ENCODE peak calls at places on chromosomes 3 and 15, in four cellular contexts. C, T, Q and M are unnamed samples.

GRCh38 chr3:183291511-183292031 is 38.5 kb downstream of the B3GNT5 start:
- DNase-seq in T (peak), Q (no peak), C (no peak), M (no peak)

GRCh38 chr3:194632983-194633348 is 253 bp downstream of the TMEM44 start:
- DNase-seq in C (no peak), Q (no peak), T (no peak), M (no peak)

GRCh38 chr3:116663161-116663885 is 46.3 kb upstream of the TUSC7 start:
- DNase-seq in Q (no peak), C (no peak), T (no peak), M (peak)

GRCh38 chr3:69485489-69485888 is 99.6 kb upstream of the FRMD4B start:
- DNase-seq in Q (no peak), C (no peak), T (no peak), M (no peak)

GRCh38 chr3:41933154-41933676 is 28.7 kb downstream of the ULK4 start:
- DNase-seq in C (no peak), Q (no peak), T (no peak), M (no peak)

GRCh38 chr3:173932624-173933023 is 535.1 kb downstream of the NLGN1 start:
- DNase-seq in C (no peak), Q (no peak), T (no peak), M (no peak)

GRCh38 chr3:190621971-190622370 is 108.1 kb downstream of the IL1RAP start:
- DNase-seq in T (no peak), Q (no peak), C (no peak), M (no peak)

GRCh38 chr3:33074217-33075067 is 22.5 kb downstream of the GLB1 start:
- DNase-seq in Q (peak), C (no peak), T (peak), M (peak)

GRCh38 chr3:79019137-79019923 is 748.5 kb downstream of the ROBO1 start:
- DNase-seq in Q (no peak), C (no peak), T (peak), M (peak)

GRCh38 chr15:71660501-71660900 is 149.9 kb upstream of the NR2E3 start:
- DNase-seq in C (no peak), Q (no peak), T (no peak), M (no peak)

GRCh38 chr15:76147906-76148553 is 88.2 kb downstream of the TMEM266 start:
- DNase-seq in C (no peak), T (no peak), Q (peak), M (peak)

GRCh38 chr3:25783661-25784512 is 644 bp upstream of the NGLY1 start:
- DNase-seq in T (peak), Q (no peak), C (no peak), M (no peak)

GRCh38 chr3:15305366-15305844 is 27.0 kb downstream of the SH3BP5 start:
- DNase-seq in T (no peak), Q (peak), C (no peak), M (peak)

GRCh38 chr15:57436961-57437360 is 60.7 kb downstream of the CGNL1 start:
- DNase-seq in Q (no peak), C (no peak), T (no peak), M (no peak)

GRCh38 chr15:33149919-33150318 is 44.6 kb downstream of the FMN1 start:
- DNase-seq in T (no peak), C (no peak), Q (no peak), M (no peak)

GRCh38 chr3:182460303-182460702 is 333.0 kb upstream of the ATP11B start:
- DNase-seq in C (no peak), T (no peak), Q (no peak), M (no peak)

GRCh38 chr15:42595641-42596240 is 20.3 kb downstream of the STARD9 start:
- DNase-seq in T (no peak), C (no peak), Q (no peak), M (no peak)

GRCh38 chr3:151306168-151306810 is 10.3 kb downstream of the GPR87 start:
- DNase-seq in Q (no peak), C (no peak), T (no peak), M (no peak)

GRCh38 chr3:82133070-82133606 is 371.7 kb upstream of the GBE1 start:
- DNase-seq in C (peak), Q (peak), T (peak), M (peak)

GRCh38 chr15:40342421-40343313 is 1.9 kb upstream of the CCDC9B start:
- DNase-seq in C (no peak), T (no peak), Q (no peak), M (no peak)

GRCh38 chr3:41200669-41201021 is 1.3 kb downstream of the CTNNB1 start:
- DNase-seq in Q (no peak), C (no peak), T (peak), M (no peak)

GRCh38 chr15:68618339-68619302 is 39.8 kb downstream of the CORO2B start:
- DNase-seq in C (no peak), Q (no peak), T (no peak), M (no peak)

GRCh38 chr3:16334909-16335308 is 69.9 kb downstream of the OXNAD1 start:
- DNase-seq in Q (no peak), T (no peak), C (no peak), M (no peak)

GRCh38 chr15:25967120-25967519 is 104.0 kb upstream of the ATP10A start:
- DNase-seq in C (no peak), Q (no peak), T (no peak), M (no peak)

GRCh38 chr15:37931321-37931720 is 3.1 kb upstream of the TMCO5A start:
- DNase-seq in C (no peak), T (no peak), Q (no peak), M (no peak)

GRCh38 chr3:140630866-140631265 is 47.0 kb upstream of the TRIM42 start:
- DNase-seq in C (no peak), Q (no peak), T (no peak), M (no peak)

GRCh38 chr3:159130108-159130507 is 328.3 kb downstream of the MFSD1 start:
- DNase-seq in Q (peak), C (no peak), T (peak), M (peak)

GRCh38 chr3:127150915-127151564 is 41.9 kb upstream of the PRR23E start:
- DNase-seq in Q (no peak), T (no peak), C (no peak), M (no peak)
- TF ChIP-seq SP1 in Q (no peak), T (no peak), C (no peak), M (no peak)

DNA sequence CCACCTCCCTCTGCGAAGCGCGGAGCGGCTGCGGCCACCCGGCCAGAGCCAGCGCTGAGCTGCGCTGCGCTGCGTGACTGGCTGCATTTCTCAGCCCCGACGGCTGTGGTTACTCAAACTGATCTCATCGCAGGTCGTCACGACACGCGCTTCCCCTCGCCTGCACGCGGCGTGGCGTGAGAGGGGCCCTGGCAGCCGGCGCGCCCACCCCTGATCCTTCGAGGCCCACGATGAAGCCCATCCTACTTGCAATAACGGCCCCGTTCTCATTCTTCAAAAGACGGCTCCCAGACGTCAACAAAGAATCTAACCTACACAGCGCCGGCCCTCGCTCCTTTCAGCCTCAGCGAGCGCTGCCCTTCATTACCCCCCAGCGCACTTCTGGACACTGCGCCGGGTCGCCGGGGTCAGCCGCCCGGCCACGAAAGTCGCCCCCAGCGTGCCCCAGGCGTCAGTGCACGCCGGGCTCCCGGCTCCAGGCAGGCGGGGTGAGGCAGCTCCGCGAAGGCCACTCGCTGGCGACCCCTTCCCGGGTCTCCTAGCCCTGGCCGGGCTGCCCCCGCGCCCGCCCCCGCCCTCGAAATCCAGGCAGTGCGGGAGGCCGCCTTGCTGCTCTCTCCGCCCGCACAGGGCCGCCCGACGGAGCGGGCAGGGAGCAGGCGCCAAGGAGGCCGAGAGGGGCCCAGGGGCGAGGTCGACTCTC is 9.9 kb upstream of the LEKR1 start:
- DNase-seq in T (no peak), Q (no peak), C (no peak), M (peak)
- TF ChIP-seq SP1 in T (no peak), Q (peak), C (peak), M (no peak)

GRCh38 chr3:37138816-37139215 is 35.6 kb downstream of the LRRFIP2 start:
- DNase-seq in C (no peak), T (peak), Q (no peak), M (no peak)

GRCh38 chr3:37141676-37142075 is 32.7 kb downstream of the LRRFIP2 start:
- DNase-seq in C (no peak), Q (no peak), T (no peak), M (no peak)

GRCh38 chr3:37140899-37141541 is 33.4 kb downstream of the LRRFIP2 start:
- DNase-seq in C (no peak), T (no peak), Q (no peak), M (no peak)

GRCh38 chr3:37137516-37137915 is 36.9 kb downstream of the LRRFIP2 start:
- DNase-seq in T (no peak), Q (no peak), C (no peak), M (no peak)

DNA sequence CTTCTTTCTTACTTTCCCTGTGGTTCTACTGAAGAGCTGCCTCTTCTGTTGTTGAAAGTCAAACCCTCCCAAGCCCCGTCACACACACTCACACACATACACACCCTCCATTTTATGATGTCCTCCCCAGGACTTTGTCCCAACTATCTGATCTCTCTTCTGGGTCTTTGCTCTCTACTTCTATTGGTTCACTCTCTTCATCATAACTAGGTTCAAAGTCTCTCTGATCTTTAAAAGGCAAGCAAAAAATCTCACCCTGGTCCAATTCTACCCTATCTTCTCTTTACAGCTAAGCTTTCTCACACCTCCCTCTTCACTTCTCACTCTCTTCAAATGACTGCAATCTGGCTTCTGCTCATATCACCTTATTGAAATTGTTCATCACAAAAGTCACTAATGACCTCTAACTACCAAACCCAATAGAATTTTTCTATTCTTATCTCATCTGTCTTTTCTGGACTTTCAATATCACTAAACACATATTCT is 34.8 kb downstream of the LRRFIP2 start:
- DNase-seq in Q (no peak), T (peak), C (no peak), M (no peak)
- TF ChIP-seq SP1 in Q (no peak), T (no peak), C (no peak), M (no peak)

GRCh38 chr3:101043687-101044078 is 50.5 kb upstream of the ABI3BP start:
- DNase-seq in T (no peak), Q (no peak), C (no peak), M (no peak)

GRCh38 chr3:101038880-101039279 is 45.7 kb upstream of the ABI3BP start:
- DNase-seq in T (no peak), C (no peak), Q (no peak), M (no peak)

GRCh38 chr3:101039285-101039684 is 46.1 kb upstream of the ABI3BP start:
- DNase-seq in T (no peak), Q (no peak), C (no peak), M (no peak)

GRCh38 chr3:101038393-101038792 is 45.2 kb upstream of the ABI3BP start:
- DNase-seq in T (no peak), C (no peak), Q (no peak), M (no peak)

DNA sequence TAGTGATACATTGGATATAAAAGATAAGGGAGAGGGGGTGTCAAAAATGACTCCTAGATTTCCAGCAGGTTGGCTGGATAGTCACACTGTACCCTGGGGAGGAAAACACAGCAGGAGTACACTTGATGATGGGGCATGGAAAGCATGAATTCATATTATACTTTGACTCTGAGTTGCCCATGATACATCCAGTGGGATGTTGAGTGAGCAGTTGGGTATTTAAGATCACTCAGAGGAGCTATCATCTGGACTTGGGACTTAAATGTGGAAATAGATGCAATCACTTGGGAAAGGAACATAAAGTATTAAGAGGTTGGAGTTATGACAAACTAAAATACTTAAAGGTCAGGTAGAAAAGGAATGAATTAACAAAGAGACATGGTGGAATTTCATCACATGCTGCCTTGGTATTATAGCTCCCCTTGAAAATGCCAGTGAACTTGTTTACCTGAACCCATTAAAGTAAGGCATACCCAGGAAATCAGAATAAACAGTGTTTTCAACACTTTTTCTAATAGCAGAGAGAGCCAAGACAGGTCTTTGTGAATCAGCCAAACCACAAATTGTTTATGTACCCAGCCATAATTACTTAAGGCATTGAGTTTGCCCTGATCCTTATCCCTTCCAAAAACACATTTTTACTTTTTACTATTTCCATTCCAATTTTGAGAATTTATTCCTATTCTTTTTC is 49.9 kb upstream of the ABI3BP start:
- DNase-seq in T (no peak), Q (no peak), C (no peak), M (no peak)
- TF ChIP-seq SP1 in T (no peak), Q (no peak), C (no peak), M (no peak)

GRCh38 chr15:39145854-39146253 is 435.0 kb upstream of the THBS1 start:
- DNase-seq in T (no peak), Q (no peak), C (no peak), M (no peak)

GRCh38 chr15:39144613-39145012 is 436.3 kb upstream of the THBS1 start:
- DNase-seq in C (no peak), T (no peak), Q (no peak), M (no peak)

GRCh38 chr15:39145146-39145545 is 435.7 kb upstream of the THBS1 start:
- DNase-seq in Q (no peak), T (no peak), C (no peak), M (no peak)

GRCh38 chr15:39142500-39142899 is 438.4 kb upstream of the THBS1 start:
- DNase-seq in Q (no peak), C (no peak), T (no peak), M (no peak)

GRCh38 chr15:39144051-39144450 is 436.8 kb upstream of the THBS1 start:
- DNase-seq in T (no peak), C (no peak), Q (no peak), M (no peak)
- TF ChIP-seq SP1 in T (no peak), C (no peak), Q (no peak), M (no peak)